ENCODE peak calls at places on chromosomes 7 and 10, in five cellular contexts. One of them, this sample, is unnamed.

GRCh38 chr7:150519310-150519709 is 4.6 kb downstream of the GIMAP7 start:
- DNase-seq in HepG2: no peak
- DNase-seq in lower leg skin: no peak
- DNase-seq in brain microvascular endothelial cell: no peak
- DNase-seq in hepatocyte: no peak
- DNase-seq in this sample: no peak

GRCh38 chr7:128434413-128435310 is 21.0 kb upstream of the HILPDA start:
- DNase-seq in HepG2: peak
- DNase-seq in lower leg skin: no peak
- DNase-seq in brain microvascular endothelial cell: no peak
- DNase-seq in hepatocyte: no peak
- DNase-seq in this sample: no peak

GRCh38 chr7:18262054-18262453 is 233.5 kb upstream of the HDAC9 start:
- DNase-seq in HepG2: no peak
- DNase-seq in lower leg skin: no peak
- DNase-seq in brain microvascular endothelial cell: no peak
- DNase-seq in hepatocyte: no peak
- DNase-seq in this sample: no peak

GRCh38 chr10:11311027-11311426 is 293.4 kb downstream of the CELF2 start:
- DNase-seq in HepG2: no peak
- DNase-seq in lower leg skin: no peak
- DNase-seq in brain microvascular endothelial cell: no peak
- DNase-seq in hepatocyte: no peak
- DNase-seq in this sample: no peak

GRCh38 chr10:120221873-120222485 is 235.0 kb upstream of the PLPP4 start:
- DNase-seq in HepG2: peak
- DNase-seq in lower leg skin: no peak
- DNase-seq in brain microvascular endothelial cell: peak
- DNase-seq in hepatocyte: peak
- DNase-seq in this sample: peak

GRCh38 chr7:73738220-73738611 is 386 bp downstream of the ABHD11 start:
- DNase-seq in HepG2: no peak
- DNase-seq in lower leg skin: peak
- DNase-seq in brain microvascular endothelial cell: peak
- DNase-seq in hepatocyte: peak
- DNase-seq in this sample: peak

GRCh38 chr10:70324341-70324861 is 40.6 kb upstream of the NPFFR1 start:
- DNase-seq in HepG2: peak
- DNase-seq in lower leg skin: no peak
- DNase-seq in brain microvascular endothelial cell: no peak
- DNase-seq in hepatocyte: no peak
- DNase-seq in this sample: peak

GRCh38 chr7:19020711-19021110 is 96.7 kb downstream of the TWIST1 start:
- DNase-seq in HepG2: no peak
- DNase-seq in lower leg skin: no peak
- DNase-seq in brain microvascular endothelial cell: no peak
- DNase-seq in hepatocyte: no peak
- DNase-seq in this sample: no peak

GRCh38 chr10:34281661-34282060 is 533.4 kb downstream of the PARD3 start:
- DNase-seq in HepG2: no peak
- DNase-seq in lower leg skin: no peak
- DNase-seq in brain microvascular endothelial cell: no peak
- DNase-seq in hepatocyte: no peak
- DNase-seq in this sample: no peak

GRCh38 chr10:64130152-64130551 is 609.0 kb downstream of the REEP3 start:
- DNase-seq in HepG2: no peak
- DNase-seq in lower leg skin: no peak
- DNase-seq in brain microvascular endothelial cell: no peak
- DNase-seq in hepatocyte: no peak
- DNase-seq in this sample: no peak

DNA sequence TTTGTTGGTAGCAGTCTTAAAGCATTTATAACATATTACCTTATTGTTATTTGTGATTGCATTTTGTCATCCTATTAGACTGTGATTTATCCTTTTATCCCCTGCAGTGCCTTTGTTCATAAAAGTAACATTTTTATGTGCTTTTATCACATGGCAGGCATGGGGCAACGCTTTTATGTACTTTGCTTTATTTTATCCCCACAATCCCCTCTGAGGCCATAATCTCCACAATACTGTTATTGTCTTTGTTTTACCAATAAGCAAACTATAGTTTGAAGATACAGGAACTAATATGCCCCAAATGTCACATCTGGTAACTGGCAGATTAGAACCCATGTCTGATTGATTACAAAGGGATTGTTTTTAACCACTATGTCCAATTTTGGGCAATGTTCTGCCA is 613.5 kb downstream of the REEP3 start:
- DNase-seq in HepG2: no peak
- DNase-seq in lower leg skin: no peak
- DNase-seq in brain microvascular endothelial cell: no peak
- DNase-seq in hepatocyte: no peak
- DNase-seq in this sample: no peak
- H3K4me3 ChIP-seq in HepG2: no peak
- H3K4me3 ChIP-seq in lower leg skin: no peak
- H3K4me3 ChIP-seq in brain microvascular endothelial cell: no peak
- H3K4me3 ChIP-seq in hepatocyte: no peak
- H3K4me3 ChIP-seq in this sample: no peak

DNA sequence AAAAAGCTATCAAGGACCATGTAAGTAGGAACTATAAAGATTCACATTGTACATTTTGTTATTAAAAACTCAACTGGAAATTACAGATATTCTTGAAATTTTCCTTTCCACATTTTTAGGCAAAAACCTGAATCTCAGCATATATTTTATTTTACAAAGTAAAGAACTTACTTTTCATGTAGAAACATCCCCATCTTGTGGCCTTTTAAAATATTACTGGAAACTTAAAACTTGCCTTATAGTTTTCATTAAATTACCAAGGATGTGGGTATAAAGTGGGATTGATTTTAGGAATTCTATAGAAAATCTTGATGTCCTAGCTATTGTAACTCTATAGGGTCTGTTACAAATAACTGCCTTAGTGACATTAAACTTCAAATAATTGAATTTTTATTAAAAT is 10.6 kb downstream of the DBF4 start:
- DNase-seq in HepG2: peak
- DNase-seq in lower leg skin: no peak
- DNase-seq in brain microvascular endothelial cell: no peak
- DNase-seq in hepatocyte: peak
- DNase-seq in this sample: no peak
- TF ChIP-seq CTCF in HepG2: peak
- TF ChIP-seq CTCF in lower leg skin: no peak
- TF ChIP-seq CTCF in brain microvascular endothelial cell: no peak
- TF ChIP-seq CTCF in hepatocyte: peak
- TF ChIP-seq CTCF in this sample: peak

DNA sequence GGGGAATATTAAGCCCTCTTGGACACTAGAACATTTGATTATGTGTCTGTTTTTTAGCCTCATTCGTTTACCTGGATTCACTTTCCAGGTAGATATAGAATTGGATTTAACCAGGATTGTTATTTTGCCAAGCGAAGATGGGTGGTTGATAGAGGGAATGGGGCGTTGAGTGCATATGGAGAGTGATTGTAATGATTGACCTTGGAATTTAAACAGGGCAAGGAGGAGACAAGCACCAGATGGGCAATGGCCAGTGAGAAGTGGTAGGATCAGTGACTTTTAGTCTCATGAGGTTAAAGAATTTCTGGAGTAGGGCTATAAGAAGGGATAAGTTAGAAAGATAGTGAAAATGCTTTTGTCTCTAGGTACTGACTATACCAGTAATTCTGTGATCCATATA is 211.2 kb upstream of the CSTF2T start:
- DNase-seq in HepG2: no peak
- DNase-seq in lower leg skin: no peak
- DNase-seq in brain microvascular endothelial cell: no peak
- DNase-seq in hepatocyte: no peak
- DNase-seq in this sample: no peak
- H3K4me3 ChIP-seq in HepG2: no peak
- H3K4me3 ChIP-seq in lower leg skin: no peak
- H3K4me3 ChIP-seq in brain microvascular endothelial cell: no peak
- H3K4me3 ChIP-seq in hepatocyte: no peak
- H3K4me3 ChIP-seq in this sample: no peak

GRCh38 chr10:63505562-63505961 is 15.6 kb upstream of the REEP3 start:
- DNase-seq in HepG2: peak
- DNase-seq in lower leg skin: no peak
- DNase-seq in brain microvascular endothelial cell: no peak
- DNase-seq in hepatocyte: no peak
- DNase-seq in this sample: no peak

GRCh38 chr10:63502832-63503231 is 18.4 kb upstream of the REEP3 start:
- DNase-seq in HepG2: no peak
- DNase-seq in lower leg skin: no peak
- DNase-seq in brain microvascular endothelial cell: no peak
- DNase-seq in hepatocyte: no peak
- DNase-seq in this sample: no peak

GRCh38 chr10:63503395-63503794 is 17.8 kb upstream of the REEP3 start:
- DNase-seq in HepG2: no peak
- DNase-seq in lower leg skin: no peak
- DNase-seq in brain microvascular endothelial cell: no peak
- DNase-seq in hepatocyte: no peak
- DNase-seq in this sample: no peak

GRCh38 chr10:63504145-63504881 is 16.9 kb upstream of the REEP3 start:
- DNase-seq in HepG2: no peak
- DNase-seq in lower leg skin: no peak
- DNase-seq in brain microvascular endothelial cell: no peak
- DNase-seq in hepatocyte: no peak
- DNase-seq in this sample: no peak

DNA sequence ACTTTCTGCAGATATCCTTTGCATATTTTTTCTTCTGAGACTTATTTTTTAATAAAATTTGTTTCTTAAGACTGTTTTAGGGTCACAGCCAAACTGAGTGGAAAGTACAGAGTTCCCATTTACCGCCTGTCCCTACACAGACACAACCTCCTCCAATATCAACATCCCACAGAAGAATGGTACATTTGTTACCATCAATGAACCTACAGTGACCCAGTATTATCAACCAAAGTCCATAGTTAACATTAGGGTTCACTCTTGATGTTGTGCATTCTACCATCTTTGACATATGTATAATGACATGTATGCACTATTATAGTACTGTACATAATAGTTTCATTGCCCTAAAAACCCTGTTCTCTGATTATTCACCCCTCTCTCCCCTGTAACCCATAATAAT is 14.6 kb upstream of the REEP3 start:
- DNase-seq in HepG2: peak
- DNase-seq in lower leg skin: no peak
- DNase-seq in brain microvascular endothelial cell: no peak
- DNase-seq in hepatocyte: no peak
- DNase-seq in this sample: no peak
- TF ChIP-seq CTCF in HepG2: no peak
- TF ChIP-seq CTCF in lower leg skin: no peak
- TF ChIP-seq CTCF in brain microvascular endothelial cell: no peak
- TF ChIP-seq CTCF in hepatocyte: no peak
- TF ChIP-seq CTCF in this sample: no peak

GRCh38 chr10:127993281-127993680 is 86.4 kb downstream of the PTPRE start:
- DNase-seq in HepG2: no peak
- DNase-seq in lower leg skin: no peak
- DNase-seq in brain microvascular endothelial cell: no peak
- DNase-seq in hepatocyte: no peak
- DNase-seq in this sample: no peak
- H3K4me3 ChIP-seq in HepG2: no peak
- H3K4me3 ChIP-seq in lower leg skin: no peak
- H3K4me3 ChIP-seq in brain microvascular endothelial cell: no peak
- H3K4me3 ChIP-seq in hepatocyte: no peak
- H3K4me3 ChIP-seq in this sample: no peak

GRCh38 chr7:48337012-48337621 is 165.9 kb downstream of the ABCA13 start:
- DNase-seq in HepG2: peak
- DNase-seq in lower leg skin: no peak
- DNase-seq in brain microvascular endothelial cell: peak
- DNase-seq in hepatocyte: peak
- DNase-seq in this sample: no peak
- TF ChIP-seq CTCF in HepG2: peak
- TF ChIP-seq CTCF in lower leg skin: no peak
- TF ChIP-seq CTCF in brain microvascular endothelial cell: peak
- TF ChIP-seq CTCF in hepatocyte: peak
- TF ChIP-seq CTCF in this sample: peak

GRCh38 chr7:21364838-21365267 is 63.0 kb upstream of the SP4 start:
- DNase-seq in HepG2: peak
- DNase-seq in lower leg skin: no peak
- DNase-seq in brain microvascular endothelial cell: no peak
- DNase-seq in hepatocyte: no peak
- DNase-seq in this sample: peak

GRCh38 chr7:21357146-21358097 is 70.5 kb upstream of the SP4 start:
- DNase-seq in HepG2: no peak
- DNase-seq in lower leg skin: no peak
- DNase-seq in brain microvascular endothelial cell: no peak
- DNase-seq in hepatocyte: no peak
- DNase-seq in this sample: no peak

GRCh38 chr7:21365866-21366624 is 61.8 kb upstream of the SP4 start:
- DNase-seq in HepG2: peak
- DNase-seq in lower leg skin: no peak
- DNase-seq in brain microvascular endothelial cell: peak
- DNase-seq in hepatocyte: peak
- DNase-seq in this sample: no peak

GRCh38 chr7:21358640-21359039 is 69.2 kb upstream of the SP4 start:
- DNase-seq in HepG2: no peak
- DNase-seq in lower leg skin: no peak
- DNase-seq in brain microvascular endothelial cell: no peak
- DNase-seq in hepatocyte: no peak
- DNase-seq in this sample: no peak

DNA sequence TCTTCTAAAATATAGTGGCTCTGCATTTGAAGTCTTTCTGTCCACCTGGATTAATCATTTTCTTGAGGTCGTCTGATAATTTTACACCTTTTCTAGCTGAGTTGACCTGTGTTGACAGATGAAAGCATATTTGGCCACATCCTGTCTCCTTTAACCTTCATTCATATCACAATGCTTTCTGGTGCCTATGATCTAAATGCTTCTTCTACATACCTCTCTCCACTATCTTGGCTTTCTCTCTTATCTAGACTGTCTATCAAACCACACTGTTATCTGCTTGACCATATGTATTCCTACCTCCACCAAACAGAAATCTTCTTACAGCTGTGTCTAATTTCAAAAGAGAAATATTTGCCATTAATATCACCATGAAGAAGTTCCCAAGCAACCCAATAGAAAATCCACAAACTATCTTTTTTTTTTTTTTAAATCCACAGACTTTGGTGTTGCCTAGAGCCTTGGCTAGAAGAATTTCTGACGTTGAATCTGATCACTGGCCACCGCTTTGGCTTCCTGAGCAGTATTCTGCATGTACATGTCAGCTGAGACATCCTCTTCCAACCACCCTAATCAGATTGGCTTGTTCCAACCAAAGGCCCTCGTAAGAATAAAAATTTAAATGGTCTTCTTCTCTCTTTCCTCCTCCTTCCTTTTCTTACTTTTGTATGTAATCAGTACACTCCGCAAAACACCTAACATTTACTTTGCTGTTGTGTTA is 66.3 kb upstream of the SP4 start:
- DNase-seq in HepG2: peak
- DNase-seq in lower leg skin: no peak
- DNase-seq in brain microvascular endothelial cell: no peak
- DNase-seq in hepatocyte: no peak
- DNase-seq in this sample: peak
- H3K4me3 ChIP-seq in HepG2: no peak
- H3K4me3 ChIP-seq in lower leg skin: no peak
- H3K4me3 ChIP-seq in brain microvascular endothelial cell: no peak
- H3K4me3 ChIP-seq in hepatocyte: no peak
- H3K4me3 ChIP-seq in this sample: no peak

This sample was measured in GM06990.